ENCODE peak calls at places on chromosomes 1 and 21, in four cellular contexts. J, N, R and X are unnamed samples.

GRCh38 chr21:43005635-43006034 is 31.3 kb downstream of the PKNOX1 start:
- DNase-seq in N (no peak), R (no peak), J (no peak), X (peak)

GRCh38 chr1:165225650-165226049 is 130.9 kb downstream of the LMX1A start:
- DNase-seq in N (no peak), R (no peak), J (no peak), X (no peak)

GRCh38 chr1:200234938-200235337 is 174.9 kb downstream of the ZNF281 start:
- DNase-seq in J (no peak), N (no peak), R (no peak), X (no peak)

GRCh38 chr1:56506314-56506743 is 73.0 kb downstream of the PLPP3 start:
- DNase-seq in J (no peak), R (no peak), N (peak), X (no peak)

GRCh38 chr1:10796029-10796944 is at the start of gene CASZ1:
- DNase-seq in R (peak), J (peak), N (peak), X (peak)

GRCh38 chr1:216500273-216500967 is 77.2 kb upstream of the USH2A start:
- DNase-seq in R (no peak), N (no peak), J (no peak), X (no peak)

GRCh38 chr21:40385883-40386282 is 461.1 kb downstream of the DSCAM start:
- DNase-seq in N (no peak), J (no peak), R (no peak), X (no peak)

GRCh38 chr1:230385173-230385480 is 41.0 kb downstream of the PGBD5 start:
- DNase-seq in J (no peak), R (no peak), N (no peak), X (no peak)

GRCh38 chr1:211349730-211350129 is 23.1 kb downstream of the TRAF5 start:
- DNase-seq in N (no peak), R (no peak), J (no peak), X (no peak)

GRCh38 chr1:42949312-42950145 is 9.1 kb downstream of the SLC2A1 start:
- DNase-seq in R (no peak), J (no peak), N (no peak), X (no peak)

GRCh38 chr21:37984416-37984815 is 68.2 kb upstream of the KCNJ6 start:
- DNase-seq in N (no peak), R (no peak), J (no peak), X (no peak)

GRCh38 chr1:227545361-227545760 is 18.0 kb upstream of the ZNF678 start:
- DNase-seq in N (no peak), J (no peak), R (no peak), X (no peak)

GRCh38 chr1:88228153-88228552 is 455.9 kb upstream of the PKN2 start:
- DNase-seq in J (no peak), N (no peak), R (no peak), X (no peak)

GRCh38 chr1:44919387-44919786 is 67.0 kb downstream of the EIF2B3 start:
- DNase-seq in R (no peak), N (no peak), J (no peak), X (no peak)

GRCh38 chr1:96579639-96580038 is 141.9 kb upstream of the PTBP2 start:
- DNase-seq in N (no peak), J (no peak), R (no peak), X (no peak)

GRCh38 chr1:84000954-84001495 is 2.1 kb upstream of the TTLL7 start:
- DNase-seq in J (no peak), R (no peak), N (no peak), X (no peak)

GRCh38 chr1:66300280-66300973 is 233.5 kb upstream of the SGIP1 start:
- DNase-seq in J (no peak), N (no peak), R (no peak), X (no peak)

GRCh38 chr1:248853668-248854375 is 5.1 kb downstream of the ZNF692 start:
- DNase-seq in R (no peak), N (no peak), J (no peak), X (no peak)

GRCh38 chr21:44940116-44940631 is 345 bp downstream of the SLX9 start:
- DNase-seq in R (no peak), N (no peak), J (no peak), X (no peak)

GRCh38 chr1:248807067-248807737 is 18.5 kb downstream of the SH3BP5L start:
- DNase-seq in N (peak), R (no peak), J (peak), X (peak)

GRCh38 chr1:216293673-216294072 is 129.6 kb downstream of the USH2A start:
- DNase-seq in N (no peak), R (no peak), J (no peak), X (no peak)

GRCh38 chr1:225824522-225824921 is 14.6 kb downstream of the EPHX1 start:
- DNase-seq in N (no peak), J (no peak), R (no peak), X (no peak)

GRCh38 chr1:9753121-9753531 is 70.6 kb downstream of the CLSTN1 start:
- DNase-seq in J (no peak), R (peak), N (no peak), X (no peak)

GRCh38 chr1:9651565-9652378 is at the start of gene PIK3CD:
- DNase-seq in R (no peak), N (no peak), J (peak), X (no peak)

GRCh38 chr1:95332754-95333153 is 98.7 kb downstream of the RWDD3 start:
- DNase-seq in J (no peak), N (no peak), R (no peak), X (no peak)

GRCh38 chr1:237999426-238000052 is 108.8 kb upstream of the ZP4 start:
- DNase-seq in R (no peak), N (no peak), J (no peak), X (no peak)

GRCh38 chr1:198333744-198334143 is 176.9 kb downstream of the NEK7 start:
- DNase-seq in N (no peak), R (no peak), J (no peak), X (no peak)

GRCh38 chr1:226485192-226485591 is 63.4 kb upstream of the STUM start:
- DNase-seq in N (no peak), R (no peak), J (no peak), X (no peak)